ENCODE peak calls at places on chromosomes 11 and 22, in four cellular contexts. R, K, S and Y are unnamed samples.

GRCh38 chr11:65556470-65557279 is 1.5 kb downstream of the LTBP3 start:
- DNase-seq in S (no peak), K (no peak), R (no peak), Y (peak; percentile 10)

GRCh38 chr11:113546757-113547507 is 71.7 kb upstream of the DRD2 start:
- DNase-seq in K (no peak), R (no peak), S (no peak), Y (no peak)

GRCh38 chr11:3723014-3723708 is 52.0 kb upstream of the CHRNA10 start:
- DNase-seq in S (peak; percentile 27), K (no peak), R (no peak), Y (no peak)

GRCh38 chr11:9716275-9717039 is 52.6 kb downstream of the SWAP70 start:
- DNase-seq in K (peak; percentile 55), R (no peak), S (peak; percentile 39), Y (no peak)

GRCh38 chr11:134224710-134225662 is 515 bp downstream of the VPS26B start:
- DNase-seq in R (peak; percentile 32), S (peak; percentile 46), K (peak; percentile 75), Y (peak; percentile 76)

GRCh38 chr22:43698403-43698802 is 113.7 kb downstream of the EFCAB6 start:
- DNase-seq in R (no peak), S (no peak), K (no peak), Y (no peak)

GRCh38 chr11:96162816-96163499 is 180.0 kb downstream of the MAML2 start:
- DNase-seq in K (peak; percentile 54), R (no peak), S (peak; percentile 30), Y (no peak)

GRCh38 chr22:49157529-49158339 is 669.9 kb downstream of the BRD1 start:
- DNase-seq in R (no peak), S (no peak), K (no peak), Y (no peak)

GRCh38 chr22:44933829-44934735 is 75.7 kb downstream of the PHF21B start:
- DNase-seq in K (no peak), S (no peak), R (no peak), Y (no peak)

GRCh38 chr11:36376315-36376887 is 80.3 kb downstream of the PRR5L start:
- DNase-seq in R (peak; percentile 30), S (no peak), K (peak; percentile 54), Y (peak; percentile 54)

GRCh38 chr11:48083427-48083826 is 103.1 kb downstream of the PTPRJ start:
- DNase-seq in R (no peak), K (no peak), S (no peak), Y (no peak)